ENCODE peak calls at places on chromosomes 3 and 15, in four cellular contexts. L is NCI-H2171 treated with DMSO at 0.1 percent for 48 hours, R is 8988T, M is NCI-H2081. J is an unnamed sample.

GRCh38 chr3:5192568-5193319 is 5.2 kb downstream of the EDEM1 start:
- DNase-seq in L (no peak), R (no peak), M (no peak), J (no peak)

GRCh38 chr15:40069178-40070165 is 30.5 kb upstream of the SRP14 start:
- DNase-seq in L (peak; percentile 94), R (peak; percentile 66), M (peak; percentile 98), J (no peak)

GRCh38 chr15:72307036-72307435 is 12.9 kb downstream of the CELF6 start:
- DNase-seq in L (no peak), R (no peak), M (no peak), J (no peak)

GRCh38 chr3:38549957-38550840 is 54.1 kb downstream of the EXOG start:
- DNase-seq in L (no peak), R (no peak), M (no peak), J (no peak)

GRCh38 chr3:196274585-196274984 is 12.9 kb downstream of the PCYT1A start:
- DNase-seq in L (no peak), R (no peak), M (no peak), J (no peak)

GRCh38 chr3:105466495-105467080 is 99.9 kb downstream of the ALCAM start:
- DNase-seq in L (peak; percentile 21), R (no peak), M (no peak), J (no peak)

GRCh38 chr3:15616053-15616452 is 14.5 kb downstream of the BTD start:
- DNase-seq in L (no peak), R (no peak), M (no peak), J (no peak)

GRCh38 chr15:63185206-63185605 is 4.2 kb upstream of the RAB8B start:
- DNase-seq in L (peak; percentile 75), R (no peak), M (no peak), J (no peak)

GRCh38 chr15:85116925-85117646 is 135.4 kb downstream of the PDE8A start:
- DNase-seq in L (no peak), R (no peak), M (no peak), J (no peak)

GRCh38 chr3:42653560-42654330 is at the start of gene ZBTB47:
- DNase-seq in L (no peak), R (peak; percentile 70), M (no peak), J (no peak)

GRCh38 chr3:16134173-16134928 is 40.1 kb upstream of the GALNT15 start:
- DNase-seq in L (peak; percentile 71), R (no peak), M (no peak), J (no peak)

GRCh38 chr3:171673951-171674350 is 136.3 kb downstream of the PLD1 start:
- DNase-seq in L (no peak), R (no peak), M (no peak), J (no peak)

GRCh38 chr15:39580630-39581500 is at the start of gene THBS1:
- DNase-seq in L (peak; percentile 43), R (peak; percentile 30), M (no peak), J (peak; percentile 68)

GRCh38 chr3:77464106-77464688 is 424.3 kb downstream of the ROBO2 start:
- DNase-seq in L (no peak), R (no peak), M (no peak), J (no peak)

GRCh38 chr3:70943886-70944285 is 631.4 kb upstream of the MDFIC2 start:
- DNase-seq in L (no peak), R (no peak), M (no peak), J (no peak)

GRCh38 chr3:23916152-23916885 is 471 bp downstream of the NKIRAS1 start:
- DNase-seq in L (no peak), R (no peak), M (no peak), J (no peak)

GRCh38 chr15:72540606-72541237 is 66.6 kb downstream of the ARIH1 start:
- DNase-seq in L (peak; percentile 67), R (no peak), M (no peak), J (no peak)

GRCh38 chr3:181782306-181782924 is 70.7 kb downstream of the SOX2 start:
- DNase-seq in L (no peak), R (peak; percentile 46), M (no peak), J (no peak)

GRCh38 chr3:50167069-50167781 is 12.1 kb downstream of the SEMA3F start:
- DNase-seq in L (no peak), R (no peak), M (no peak), J (no peak)

GRCh38 chr3:141746962-141747361 is 8.9 kb downstream of the RNF7 start:
- DNase-seq in L (no peak), R (no peak), M (no peak), J (no peak)

GRCh38 chr3:158247288-158247687 is 137.4 kb downstream of the RSRC1 start:
- DNase-seq in L (no peak), R (no peak), M (no peak), J (no peak)

GRCh38 chr15:74127954-74128784 is 2.2 kb upstream of the ISLR2 start:
- DNase-seq in L (no peak), R (no peak), M (no peak), J (no peak)

GRCh38 chr15:38308797-38309196 is 56.2 kb downstream of the SPRED1 start:
- DNase-seq in L (no peak), R (no peak), M (no peak), J (no peak)

GRCh38 chr15:48516125-48516524 is 129.4 kb downstream of the FBN1 start:
- DNase-seq in L (no peak), R (no peak), M (no peak), J (no peak)

GRCh38 chr15:60844431-60845174 is 365.7 kb upstream of the ICE2 start:
- DNase-seq in L (no peak), R (no peak), M (no peak), J (no peak)

GRCh38 chr3:14806641-14807263 is 12.0 kb upstream of the FGD5 start:
- DNase-seq in L (no peak), R (no peak), M (no peak), J (no peak)

GRCh38 chr3:173970206-173970605 is 572.7 kb downstream of the NLGN1 start:
- DNase-seq in L (no peak), R (no peak), M (peak; percentile 26), J (no peak)

GRCh38 chr15:41284425-41285177 is 47.8 kb downstream of the OIP5 start:
- DNase-seq in L (peak; percentile 41), R (no peak), M (peak; percentile 11), J (no peak)

GRCh38 chr3:173778246-173778645 is 380.7 kb downstream of the NLGN1 start:
- DNase-seq in L (no peak), R (no peak), M (no peak), J (no peak)

GRCh38 chr15:36589971-36590370 is 10.5 kb downstream of the CDIN1 start:
- DNase-seq in L (no peak), R (no peak), M (no peak), J (no peak)

GRCh38 chr3:167740961-167741587 is 5.6 kb downstream of the SERPINI1 start:
- DNase-seq in L (no peak), R (no peak), M (peak; percentile 46), J (peak; percentile 14)

GRCh38 chr15:38197553-38197952 is 55.1 kb upstream of the SPRED1 start:
- DNase-seq in L (no peak), R (no peak), M (no peak), J (no peak)

GRCh38 chr15:73949496-73949895 is 23.2 kb downstream of the LOXL1 start:
- DNase-seq in L (no peak), R (no peak), M (no peak), J (no peak)

GRCh38 chr15:80942266-80942665 is 47.4 kb downstream of the MESD start:
- DNase-seq in L (no peak), R (no peak), M (no peak), J (no peak)